ENCODE peak calls at places on chromosomes 4 and X, in ten cellular contexts. M is AG04449; O is right lobe of liver; E is dorsolateral prefrontal cortex; D is WTC11; P is Peyer's patch; S is GM20000; X is neural crest cell; U is Calu3; A is CD8-positive, alpha-beta T cell. W is an unnamed sample.

GRCh38 chr4:103098746-103099421 is 750 bp downstream of the BDH2 start:
- DNase-seq in O (no peak), E (no peak), P (no peak), D (no peak), M (no peak), X (no peak), A (no peak), U (no peak), S (no peak), W (no peak)

GRCh38 chrX:10636337-10636736 is 16.0 kb upstream of the MID1 start:
- DNase-seq in D (peak), M (no peak), U (peak), O (no peak), S (no peak), A (no peak), P (no peak), X (no peak), E (no peak), W (peak)

GRCh38 chr4:156946508-156947197 is 24.9 kb downstream of the PDGFC start:
- DNase-seq in D (no peak), S (no peak), M (peak), A (no peak), O (no peak), X (no peak), U (no peak), E (no peak), P (no peak), W (no peak)

GRCh38 chr4:52911684-52912294 is 49.7 kb downstream of the RASL11B start:
- DNase-seq in E (peak), U (peak), M (no peak), S (peak), X (peak), D (peak), A (peak), O (peak), P (peak), W (peak)

GRCh38 chr4:87975466-87975865 is at the start of gene SPP1:
- DNase-seq in O (no peak), D (peak), E (peak), U (peak), A (no peak), X (peak), S (peak), P (no peak), M (no peak), W (peak)

GRCh38 chr4:62119195-62119594 is 919.1 kb downstream of the ADGRL3 start:
- DNase-seq in X (no peak), A (no peak), O (no peak), E (no peak), P (no peak), S (no peak), U (no peak), M (no peak), D (no peak), W (no peak)

GRCh38 chr4:2768921-2769336 is 12.8 kb upstream of the TNIP2 start:
- DNase-seq in M (no peak), X (no peak), U (no peak), O (no peak), A (no peak), S (no peak), E (peak), P (peak), D (no peak), W (no peak)

GRCh38 chr4:76300012-76300411 is 6.5 kb upstream of the STBD1 start:
- DNase-seq in M (no peak), O (no peak), P (no peak), E (no peak), D (no peak), U (no peak), A (no peak), S (no peak), X (no peak), W (no peak)

GRCh38 chrX:24025741-24026402 is 1.1 kb downstream of the KLHL15 start:
- DNase-seq in U (peak), M (no peak), S (no peak), E (peak), P (no peak), A (no peak), X (no peak), O (peak), D (peak), W (no peak)

GRCh38 chr4:33149658-33150057 is 2429.5 kb downstream of the PCDH7 start:
- DNase-seq in O (no peak), S (no peak), U (no peak), M (no peak), P (no peak), A (no peak), E (no peak), D (no peak), X (no peak), W (no peak)

GRCh38 chr4:156976147-156976546 is 4.5 kb upstream of the PDGFC start:
- DNase-seq in P (no peak), E (no peak), M (no peak), X (no peak), O (no peak), D (no peak), S (no peak), A (no peak), U (no peak), W (no peak)

GRCh38 chr4:89296399-89296798 is 11.2 kb downstream of the GPRIN3 start:
- DNase-seq in O (no peak), X (no peak), A (no peak), E (no peak), P (no peak), U (no peak), S (no peak), M (no peak), D (no peak), W (no peak)

GRCh38 chr4:89298160-89298559 is 9.4 kb downstream of the GPRIN3 start:
- DNase-seq in A (no peak), O (no peak), D (no peak), S (no peak), P (no peak), M (no peak), E (no peak), X (no peak), U (peak), W (no peak)

GRCh38 chr4:89295415-89295927 is 12.1 kb downstream of the GPRIN3 start:
- DNase-seq in M (no peak), D (no peak), A (no peak), P (no peak), E (no peak), X (no peak), U (no peak), S (no peak), O (no peak), W (no peak)

GRCh38 chr4:89298788-89299152 is 8.8 kb downstream of the GPRIN3 start:
- DNase-seq in P (no peak), X (no peak), M (no peak), A (no peak), D (no peak), S (no peak), O (no peak), E (no peak), U (no peak), W (no peak)

DNA sequence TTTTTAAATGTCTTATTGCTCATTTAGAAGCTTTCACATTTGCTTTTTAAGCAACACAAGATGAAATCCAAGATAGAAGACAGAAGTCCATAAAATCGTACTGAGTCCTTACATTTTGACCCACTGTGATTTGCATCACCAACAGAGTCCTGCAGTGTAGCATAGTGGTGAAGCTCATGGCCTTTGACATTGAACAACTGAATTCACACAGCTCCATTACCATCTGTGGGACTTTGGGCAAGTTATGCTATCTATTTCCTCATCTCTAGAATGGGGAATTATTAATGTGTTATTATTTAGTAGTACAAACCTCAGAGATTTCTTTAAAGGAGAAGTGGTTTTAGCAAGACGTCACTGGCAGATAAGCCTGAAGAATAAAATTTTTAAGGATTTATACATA is 10.7 kb downstream of the GPRIN3 start:
- DNase-seq in P (no peak), A (no peak), U (no peak), O (no peak), X (no peak), S (no peak), M (no peak), D (no peak), E (no peak), W (no peak)
- TF ChIP-seq CTCF in P (no peak), A (no peak), U (no peak), O (no peak), X (no peak), S (no peak), M (no peak), D (no peak), E (no peak), W (no peak)

GRCh38 chrX:153794018-153794896 is at the start of the genes IDH3G and SSR4:
- DNase-seq in E (peak), A (peak), D (peak), U (peak), M (peak), O (peak), X (peak), S (peak), P (peak), W (peak)
- TF ChIP-seq CTCF in E (no peak), A (no peak), D (no peak), U (no peak), M (peak), O (peak), X (no peak), S (no peak), P (peak), W (no peak)

GRCh38 chr4:150216725-150217124 is 138.5 kb downstream of the DCLK2 start:
- DNase-seq in S (no peak), E (no peak), M (no peak), X (no peak), P (no peak), O (no peak), A (no peak), U (no peak), D (no peak), W (no peak)

GRCh38 chr4:150218447-150218846 is 140.2 kb downstream of the DCLK2 start:
- DNase-seq in U (no peak), A (no peak), P (no peak), S (no peak), D (no peak), M (no peak), X (no peak), O (no peak), E (no peak), W (no peak)

GRCh38 chr4:150215601-150216000 is 137.4 kb downstream of the DCLK2 start:
- DNase-seq in M (no peak), S (no peak), O (no peak), A (no peak), P (no peak), D (no peak), U (peak), X (no peak), E (no peak), W (no peak)

GRCh38 chr4:150217804-150218203 is 139.6 kb downstream of the DCLK2 start:
- DNase-seq in D (no peak), M (no peak), P (no peak), S (no peak), X (no peak), E (no peak), O (no peak), A (no peak), U (no peak), W (no peak)

DNA sequence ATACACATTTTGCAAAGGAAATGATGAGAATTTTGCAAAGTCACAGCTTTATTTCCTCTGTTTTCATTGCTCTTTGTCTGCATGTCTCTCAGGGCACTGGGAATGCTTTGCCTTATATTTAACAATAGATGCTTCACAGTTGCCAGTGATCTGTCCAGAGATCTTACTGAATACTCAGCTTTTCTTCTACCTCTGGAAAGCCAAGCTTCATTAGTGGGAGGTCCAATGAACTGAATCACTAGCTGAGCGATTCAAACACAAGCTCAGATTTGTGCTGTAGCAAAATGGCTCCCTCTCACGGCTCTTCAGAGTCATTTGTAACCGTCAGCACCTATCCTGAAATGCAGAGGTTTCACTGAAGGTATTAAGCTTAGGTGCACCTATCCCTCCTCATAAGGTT is 138.9 kb downstream of the DCLK2 start:
- DNase-seq in S (no peak), E (no peak), O (no peak), U (no peak), A (no peak), D (no peak), P (no peak), M (no peak), X (no peak), W (no peak)
- TF ChIP-seq CTCF in S (no peak), E (peak), O (no peak), U (no peak), A (no peak), D (no peak), P (no peak), M (peak), X (peak), W (no peak)

GRCh38 chr4:20311863-20312262 is 60.2 kb downstream of the SLIT2 start:
- DNase-seq in X (no peak), O (no peak), M (peak), S (no peak), U (no peak), E (no peak), D (no peak), P (no peak), A (no peak), W (no peak)

GRCh38 chr4:20301161-20301560 is 49.5 kb downstream of the SLIT2 start:
- DNase-seq in O (no peak), U (no peak), E (no peak), M (no peak), S (no peak), A (no peak), D (no peak), P (no peak), X (no peak), W (no peak)

GRCh38 chr4:20305976-20306375 is 54.3 kb downstream of the SLIT2 start:
- DNase-seq in P (no peak), E (no peak), X (no peak), S (no peak), M (no peak), D (no peak), U (peak), O (no peak), A (no peak), W (no peak)
- TF ChIP-seq CTCF in P (no peak), E (peak), X (peak), S (no peak), M (peak), D (no peak), U (no peak), O (no peak), A (no peak), W (no peak)

DNA sequence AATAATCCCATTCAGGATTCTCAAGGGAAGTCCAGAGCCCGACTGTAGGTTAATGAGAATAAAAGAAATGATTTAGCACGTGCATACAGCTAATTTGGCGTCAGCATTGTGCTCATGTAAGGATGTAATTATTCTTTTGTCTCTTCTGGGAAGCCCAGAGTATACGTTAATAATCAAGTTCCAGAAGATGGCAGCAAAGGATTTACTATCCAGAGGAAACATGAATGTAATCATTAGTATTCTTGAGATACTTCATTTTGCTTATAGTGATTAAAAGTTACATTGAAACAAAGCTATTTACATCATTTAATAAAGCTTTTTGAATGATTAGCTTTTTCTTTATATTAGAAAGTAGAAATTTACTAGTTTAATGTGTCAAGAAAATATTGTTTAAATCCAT is 27.1 kb upstream of the MAP9 start:
- DNase-seq in P (no peak), O (no peak), U (no peak), A (no peak), E (no peak), D (no peak), X (no peak), S (no peak), M (no peak), W (no peak)
- TF ChIP-seq CTCF in P (peak), O (peak), U (peak), A (no peak), E (peak), D (no peak), X (peak), S (peak), M (no peak), W (no peak)

DNA sequence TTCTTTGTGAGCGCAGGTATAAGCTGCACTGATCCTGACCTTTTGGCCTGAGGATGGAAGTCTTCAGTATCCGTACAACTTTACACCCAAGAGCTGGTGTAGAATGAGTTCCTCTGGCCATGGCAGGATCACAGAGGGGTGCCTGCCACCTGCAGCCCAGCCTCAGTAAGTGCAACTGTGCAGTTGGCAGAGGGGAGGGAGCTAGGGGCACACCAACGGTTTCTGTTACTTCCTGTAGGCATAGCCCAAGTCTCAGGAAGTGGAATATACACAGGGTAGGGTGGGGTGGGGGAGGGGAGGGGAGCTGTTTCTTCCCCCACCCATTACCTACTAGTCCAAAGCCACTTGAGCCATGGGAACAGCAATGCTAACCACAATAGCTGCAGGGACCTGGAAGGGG is 85.4 kb upstream of the GBA3 start:
- DNase-seq in E (no peak), P (peak), S (peak), D (peak), X (no peak), U (peak), O (peak), A (no peak), M (no peak), W (peak)
- TF ChIP-seq CTCF in E (peak), P (peak), S (peak), D (no peak), X (peak), U (peak), O (peak), A (peak), M (peak), W (no peak)

DNA sequence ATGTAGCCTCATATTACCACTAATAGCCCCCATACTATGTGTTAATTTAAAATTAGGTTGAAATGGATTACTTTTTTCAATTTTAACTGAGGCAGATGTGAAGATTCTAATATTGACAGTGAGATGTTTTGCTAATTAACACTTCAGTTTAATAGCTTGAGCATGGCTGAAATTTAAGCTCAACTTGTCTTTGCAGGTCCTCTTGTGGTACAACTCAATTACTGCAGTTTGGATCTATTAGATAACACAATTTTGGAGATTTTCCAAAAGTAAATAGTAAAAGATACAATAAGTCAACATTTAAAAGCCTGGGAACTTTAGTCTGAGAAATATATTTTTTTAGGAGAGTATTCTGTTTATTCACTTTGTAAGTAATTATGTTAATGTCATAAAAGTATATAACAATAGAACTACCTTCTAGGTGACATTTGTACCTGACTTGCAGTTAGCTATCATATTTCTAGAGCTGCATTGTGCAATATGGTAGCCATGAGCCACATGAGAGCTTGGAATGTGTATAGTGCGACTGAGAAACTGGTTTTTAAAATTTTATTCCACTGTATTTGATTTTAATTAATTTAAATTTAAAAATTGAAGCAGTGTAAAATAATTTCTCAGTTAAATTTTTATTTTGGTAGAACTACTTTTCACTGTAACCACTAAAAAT is 73.1 kb upstream of the FMR1 start:
- DNase-seq in O (no peak), M (no peak), E (no peak), S (no peak), U (no peak), X (no peak), D (no peak), P (no peak), A (no peak), W (no peak)
- TF ChIP-seq CTCF in O (peak), M (no peak), E (peak), S (no peak), U (peak), X (peak), D (no peak), P (peak), A (peak), W (peak)

DNA sequence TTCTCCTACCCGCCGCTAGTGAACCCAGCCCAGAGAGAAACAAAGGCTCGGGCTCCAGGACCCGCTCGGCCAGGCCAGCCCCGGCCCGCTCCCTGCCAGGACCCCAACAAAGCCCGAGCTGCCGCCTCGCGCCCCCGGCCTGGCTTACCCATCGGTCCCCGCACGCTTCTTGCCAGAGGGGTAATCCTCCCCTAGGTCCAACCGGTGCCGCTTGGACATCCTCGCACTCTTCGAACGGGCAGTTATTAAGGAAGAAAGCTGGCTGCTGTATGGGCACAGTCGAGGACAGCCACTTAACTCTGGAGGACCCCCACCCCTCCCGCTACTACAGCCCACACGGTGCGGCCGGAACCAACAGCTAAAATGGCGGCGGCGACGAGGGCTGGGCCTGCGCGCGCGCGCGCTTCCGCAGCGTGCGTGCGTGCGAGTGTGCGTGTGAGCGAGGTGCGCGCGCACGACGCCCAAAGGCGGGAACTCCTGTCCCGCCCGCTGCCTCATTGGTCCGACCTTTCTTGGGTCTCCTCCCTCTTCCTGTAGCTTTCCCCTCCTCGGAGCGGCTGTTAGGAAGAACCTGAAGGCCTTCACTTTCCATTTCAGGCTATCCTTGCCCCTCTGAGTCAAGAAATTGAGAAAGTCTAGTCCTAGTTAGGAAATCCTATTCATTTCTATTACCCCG is at the start of gene DHX15:
- DNase-seq in A (peak), S (peak), D (peak), O (peak), P (peak), X (peak), E (peak), M (peak), U (peak), W (peak)
- TF ChIP-seq CTCF in A (no peak), S (no peak), D (no peak), O (no peak), P (no peak), X (peak), E (peak), M (no peak), U (no peak), W (no peak)

DNA sequence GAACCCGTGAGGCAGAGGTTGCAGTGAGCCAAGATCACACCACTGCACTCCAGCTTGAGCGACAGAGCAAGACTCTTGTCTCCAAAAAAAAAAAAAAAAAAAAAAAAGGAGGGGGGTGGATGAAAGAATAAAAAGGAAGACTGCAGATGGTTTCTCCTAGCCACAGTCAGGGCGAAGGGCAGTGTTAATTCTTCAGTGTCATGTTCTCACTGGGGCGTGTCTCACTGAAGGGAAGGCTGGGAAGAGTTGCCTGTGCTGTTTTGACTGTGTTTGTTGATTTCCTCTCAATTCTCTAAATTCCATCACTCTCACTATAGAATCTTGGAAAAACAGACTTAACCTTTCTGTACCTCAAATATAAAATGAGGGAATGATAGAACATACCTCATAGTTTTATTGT is 71.6 kb upstream of the DHX15 start:
- DNase-seq in S (no peak), M (no peak), U (no peak), X (no peak), O (no peak), A (no peak), E (no peak), D (no peak), P (no peak), W (no peak)
- TF ChIP-seq CTCF in S (no peak), M (no peak), U (no peak), X (no peak), O (no peak), A (no peak), E (no peak), D (no peak), P (no peak), W (no peak)

W was measured in endothelial cell.